ENCODE peak calls at places on chromosomes 6 and 20, in nine cellular contexts. J is astrocyte of the spinal cord; F is heart right ventricle; P is AG09309; S is stimulated activated CD4-positive, alpha-beta T cell treated with anti-CD3 and anti-CD28 coated beads, TNF-alpha, amount 100 ng/mL, for 48 hours; X is HEK293T; N is RWPE1; I is NCI-H1436; Y is germinal center. V is an unnamed sample.

GRCh38 chr6:37680668-37681067 is 17.0 kb downstream of the MDGA1 start:
- DNase-seq in I (no peak), N (no peak), S (no peak), X (no peak), P (no peak), J (peak), F (no peak), Y (no peak), V (no peak)

GRCh38 chr6:156910938-156911337 is 133.8 kb downstream of the ARID1B start:
- DNase-seq in S (no peak), N (no peak), I (no peak), J (no peak), X (no peak), Y (no peak), P (no peak), F (no peak), V (no peak)

GRCh38 chr6:104955927-104956662 is 812 bp upstream of the LIN28B start:
- DNase-seq in P (no peak), J (no peak), N (no peak), X (peak), I (no peak), Y (no peak), F (no peak), S (no peak), V (peak)

GRCh38 chr6:26224940-26225847 is 138.0 kb downstream of the HFE start:
- DNase-seq in Y (no peak), X (no peak), S (no peak), N (no peak), I (peak), F (no peak), J (peak), P (no peak), V (peak)

GRCh38 chr6:19691465-19692167 is 145.6 kb upstream of the ID4 start:
- DNase-seq in S (no peak), J (no peak), N (no peak), F (no peak), I (no peak), P (no peak), Y (no peak), X (no peak), V (peak)

GRCh38 chr20:42587427-42587826 is 602.3 kb downstream of the PTPRT start:
- DNase-seq in P (no peak), N (no peak), X (no peak), I (no peak), S (no peak), Y (no peak), F (no peak), J (no peak), V (no peak)

GRCh38 chr6:36720251-36721141 is 22.9 kb downstream of the RAB44 start:
- DNase-seq in F (no peak), I (no peak), Y (peak), S (no peak), P (no peak), X (no peak), N (no peak), J (no peak), V (no peak)

GRCh38 chr6:55902796-55903195 is 27.4 kb upstream of the BMP5 start:
- DNase-seq in I (no peak), J (peak), N (no peak), S (no peak), X (no peak), Y (no peak), F (no peak), P (no peak), V (no peak)

GRCh38 chr20:61813791-61814190 is 251.9 kb downstream of the TAF4 start:
- DNase-seq in Y (no peak), N (no peak), X (no peak), J (no peak), S (no peak), I (no peak), P (no peak), F (no peak), V (no peak)